ENCODE peak calls at places on chromosomes 2 and 18, in ten cellular contexts. D, K, U, E, N, Z, P, S, V and Q are unnamed samples. For H3K27me3, the result is how much of the 10 kb centered on the place peaks cover.

GRCh38 chr2:220779918-220780317 is 792.2 kb downstream of the EPHA4 start:
- DNase-seq in D (no peak), K (no peak), U (no peak), E (peak), N (no peak), Z (no peak), P (no peak), S (no peak), V (no peak), Q (no peak)

GRCh38 chr2:145017149-145017548 is 497.2 kb upstream of the ZEB2 start:
- DNase-seq in D (no peak), K (no peak), U (no peak), E (no peak), N (no peak), Z (no peak), P (no peak), S (no peak), V (no peak), Q (no peak)

GRCh38 chr2:55048925-55049793 is 1.1 kb downstream of the RTN4 start:
- DNase-seq in D (peak), K (peak), U (peak), E (peak), N (peak), Z (peak), P (peak), S (peak), V (peak), Q (peak)

GRCh38 chr2:26811791-26812454 is 26.1 kb downstream of the CENPA start:
- DNase-seq in D (no peak), K (peak), U (no peak), E (no peak), N (no peak), Z (no peak), P (no peak), S (no peak), V (no peak), Q (no peak)

GRCh38 chr2:238430781-238431180 is 4.1 kb downstream of the ASB1 start:
- DNase-seq in D (no peak), K (no peak), U (no peak), E (no peak), N (no peak), Z (no peak), P (no peak), S (no peak), V (no peak), Q (no peak)

GRCh38 chr2:203533696-203534471 is 1.2 kb downstream of the RAPH1 start:
- DNase-seq in D (peak), K (peak), U (no peak), E (peak), N (no peak), Z (no peak), P (no peak), S (no peak), V (peak), Q (no peak)

GRCh38 chr2:42196403-42197267 is 27.5 kb downstream of the EML4 start:
- DNase-seq in D (peak), K (peak), U (no peak), E (no peak), N (peak), Z (no peak), P (peak), S (no peak), V (peak), Q (no peak)

GRCh38 chr18:50128506-50129271 is 66.3 kb downstream of the MYO5B start:
- DNase-seq in D (peak), K (peak), U (no peak), E (no peak), N (peak), Z (no peak), P (no peak), S (no peak), V (no peak), Q (no peak)

GRCh38 chr18:72783517-72783916 is 84.3 kb downstream of the NETO1 start:
- DNase-seq in D (no peak), K (no peak), U (no peak), E (no peak), N (no peak), Z (no peak), P (no peak), S (no peak), V (no peak), Q (no peak)

GRCh38 chr2:41966920-41967319 is 80.9 kb upstream of the PKDCC start:
- DNase-seq in D (no peak), K (no peak), U (peak), E (no peak), N (no peak), Z (peak), P (no peak), S (peak), V (no peak), Q (no peak)

GRCh38 chr2:133377599-133377998 is 190.7 kb downstream of the NCKAP5 start:
- DNase-seq in D (no peak), K (peak), U (no peak), E (no peak), N (no peak), Z (no peak), P (no peak), S (no peak), V (no peak), Q (no peak)

GRCh38 chr2:224711859-224712258 is 4.3 kb downstream of the CCDC195 start:
- DNase-seq in D (no peak), K (no peak), U (no peak), E (no peak), N (no peak), Z (no peak), P (no peak), S (no peak), V (no peak), Q (no peak)

GRCh38 chr2:9991829-9992273 is 40.4 kb downstream of the GRHL1 start:
- DNase-seq in D (no peak), K (no peak), U (no peak), E (no peak), N (no peak), Z (no peak), P (no peak), S (no peak), V (no peak), Q (no peak)

GRCh38 chr2:75429036-75429435 is 131.7 kb downstream of the EVA1A start:
- DNase-seq in D (no peak), K (no peak), U (no peak), E (no peak), N (peak), Z (no peak), P (no peak), S (no peak), V (no peak), Q (no peak)

GRCh38 chr2:39728941-39729351 is 50.1 kb downstream of the THUMPD2 start:
- DNase-seq in D (peak), K (peak), U (peak), E (no peak), N (no peak), Z (peak), P (peak), S (no peak), V (peak), Q (no peak)

GRCh38 chr18:23828426-23828825 is 139.2 kb downstream of the LAMA3 start:
- DNase-seq in D (no peak), K (no peak), U (no peak), E (no peak), N (no peak), Z (peak), P (peak), S (no peak), V (peak), Q (peak)

GRCh38 chr2:138059967-138060635 is 95.8 kb downstream of the HNMT start:
- DNase-seq in D (no peak), K (no peak), U (no peak), E (no peak), N (peak), Z (peak), P (no peak), S (peak), V (no peak), Q (no peak)

GRCh38 chr2:20314562-20315521 is 35.8 kb downstream of the PUM2 start:
- DNase-seq in D (no peak), K (no peak), U (no peak), E (no peak), N (no peak), Z (no peak), P (no peak), S (no peak), V (no peak), Q (no peak)

GRCh38 chr2:157508676-157509075 is 64.8 kb upstream of the CYTIP start:
- DNase-seq in D (no peak), K (no peak), U (no peak), E (no peak), N (no peak), Z (peak), P (no peak), S (no peak), V (no peak), Q (no peak)

GRCh38 chr2:41136966-41137494 is 685.1 kb upstream of the SLC8A1 start:
- DNase-seq in D (no peak), K (no peak), U (no peak), E (no peak), N (no peak), Z (no peak), P (no peak), S (no peak), V (no peak), Q (no peak)

GRCh38 chr2:158600155-158600802 is 143.5 kb downstream of the PKP4 start:
- DNase-seq in D (no peak), K (no peak), U (no peak), E (peak), N (peak), Z (peak), P (no peak), S (peak), V (no peak), Q (no peak)

GRCh38 chr2:64770137-64770780 is 116.5 kb upstream of the SERTAD2 start:
- DNase-seq in D (no peak), K (no peak), U (no peak), E (no peak), N (no peak), Z (no peak), P (no peak), S (no peak), V (no peak), Q (no peak)

GRCh38 chr2:236793041-236794011 is 223.7 kb downstream of the ACKR3 start:
- DNase-seq in D (no peak), K (no peak), U (no peak), E (no peak), N (no peak), Z (no peak), P (no peak), S (no peak), V (peak), Q (no peak)

GRCh38 chr2:100011272-100011711 is 131.1 kb downstream of the AFF3 start:
- DNase-seq in D (no peak), K (no peak), U (no peak), E (peak), N (no peak), Z (no peak), P (no peak), S (no peak), V (no peak), Q (no peak)

GRCh38 chr18:23871410-23871809 is 143.1 kb upstream of the TTC39C start:
- DNase-seq in D (peak), K (peak), U (no peak), E (no peak), N (no peak), Z (no peak), P (no peak), S (no peak), V (peak), Q (peak)

GRCh38 chr18:35178260-35178659 is 62.6 kb upstream of the ZNF397 start:
- DNase-seq in D (no peak), K (no peak), U (no peak), E (no peak), N (no peak), Z (no peak), P (no peak), S (no peak), V (no peak), Q (no peak)

GRCh38 chr18:79634186-79634585 is 45.4 kb upstream of the CTDP1 start:
- DNase-seq in D (no peak), K (no peak), U (no peak), E (no peak), N (no peak), Z (no peak), P (no peak), S (peak), V (no peak), Q (no peak)

GRCh38 chr2:21020668-21021288 is 23.1 kb downstream of the APOB start:
- DNase-seq in D (no peak), K (no peak), U (no peak), E (no peak), N (no peak), Z (no peak), P (no peak), S (no peak), V (no peak), Q (no peak)

GRCh38 chr2:222756362-222756831 is 84.9 kb downstream of the MOGAT1 start:
- DNase-seq in D (no peak), K (peak), U (no peak), E (no peak), N (no peak), Z (peak), P (no peak), S (no peak), V (no peak), Q (no peak)

GRCh38 chr2:14994721-14995120 is 362.2 kb downstream of the LRATD1 start:
- DNase-seq in D (no peak), K (no peak), U (no peak), E (no peak), N (no peak), Z (no peak), P (no peak), S (no peak), V (no peak), Q (no peak)

GRCh38 chr2:214853906-214854305 is 44.4 kb upstream of the BARD1 start:
- DNase-seq in D (no peak), K (no peak), U (no peak), E (no peak), N (no peak), Z (no peak), P (no peak), S (no peak), V (no peak), Q (no peak)

GRCh38 chr18:80009661-80010550 is 21.5 kb upstream of the TXNL4A start:
- DNase-seq in D (no peak), K (no peak), U (no peak), E (peak), N (peak), Z (peak), P (peak), S (peak), V (no peak), Q (peak)

GRCh38 chr2:130869441-130870160 is 32.9 kb downstream of the ARHGEF4 start:
- DNase-seq in D (no peak), K (no peak), U (no peak), E (no peak), N (no peak), Z (no peak), P (no peak), S (peak), V (no peak), Q (no peak)

GRCh38 chr2:207163053-207163814 is 2.5 kb downstream of the KLF7 start:
- DNase-seq in D (no peak), K (no peak), U (no peak), E (peak), N (no peak), Z (peak), P (peak), S (no peak), V (no peak), Q (no peak)

GRCh38 chr18:60892855-60893254 is 440.4 kb upstream of the CDH20 start:
- DNase-seq in D (no peak), K (no peak), U (no peak), E (no peak), N (no peak), Z (peak), P (peak), S (no peak), V (no peak), Q (no peak)

GRCh38 chr2:9221223-9221622 is 14.6 kb downstream of the ASAP2 start:
- DNase-seq in D (no peak), K (no peak), U (no peak), E (no peak), N (no peak), Z (no peak), P (no peak), S (no peak), V (no peak), Q (peak)

GRCh38 chr2:26175716-26176615 is 3.1 kb downstream of the GAREM2 start:
- DNase-seq in D (peak), K (peak), U (no peak), E (no peak), N (no peak), Z (no peak), P (no peak), S (no peak), V (no peak), Q (no peak)

GRCh38 chr18:26618130-26618529 is 69.8 kb upstream of the KCTD1 start:
- DNase-seq in D (no peak), K (no peak), U (no peak), E (no peak), N (no peak), Z (no peak), P (no peak), S (no peak), V (no peak), Q (no peak)

GRCh38 chr2:62198237-62198633 is 2.3 kb downstream of the B3GNT2 start:
- DNase-seq in D (no peak), K (no peak), U (no peak), E (no peak), N (no peak), Z (no peak), P (no peak), S (no peak), V (no peak), Q (no peak)

GRCh38 chr18:60676807-60677206 is 304.2 kb upstream of the MC4R start:
- DNase-seq in D (peak), K (peak), U (no peak), E (no peak), N (no peak), Z (no peak), P (no peak), S (no peak), V (no peak), Q (no peak)

GRCh38 chr2:218988164-218988563 is 3.2 kb upstream of the FEV start:
- DNase-seq in D (no peak), K (no peak), U (no peak), E (no peak), N (no peak), Z (no peak), P (no peak), S (no peak), V (no peak), Q (no peak)
- H3K27me3 ChIP-seq in D (half or more), K (half or more), U (half or more), E (half or more), N (under half), Z (half or more), P (under half), S (half or more), V (half or more), Q (half or more)

GRCh38 chr18:47191956-47192355 is 15.8 kb upstream of the IER3IP1 start:
- DNase-seq in D (no peak), K (no peak), U (no peak), E (no peak), N (no peak), Z (peak), P (no peak), S (no peak), V (no peak), Q (no peak)
- TF ChIP-seq CTCF in D (no peak), K (no peak), U (no peak), E (no peak), N (no peak), Z (no peak), P (no peak), S (no peak), V (no peak), Q (no peak)

DNA sequence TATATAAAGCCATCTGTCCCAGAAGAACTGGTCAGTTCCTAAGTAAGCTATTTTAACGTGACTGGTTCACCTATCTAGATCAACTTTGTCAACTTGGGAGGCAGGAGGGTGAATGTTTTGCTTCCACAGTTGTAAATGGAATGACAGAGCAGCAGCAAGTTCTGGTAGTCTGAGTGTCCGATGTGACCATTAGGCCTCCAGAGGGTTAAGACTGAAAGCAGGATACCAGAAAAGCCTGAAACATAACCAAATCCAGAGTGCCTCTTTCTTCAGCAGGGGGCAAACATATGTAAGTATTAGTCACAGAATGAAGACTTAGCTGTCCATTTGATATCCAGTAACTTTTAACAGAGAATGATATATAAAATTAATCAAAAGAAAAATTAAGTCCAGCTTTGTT is 9.2 kb downstream of the HOXD3 start:
- DNase-seq in D (no peak), K (no peak), U (no peak), E (no peak), N (no peak), Z (no peak), P (no peak), S (no peak), V (no peak), Q (no peak)
- H3K27me3 ChIP-seq in D (half or more), K (half or more), U (half or more), E (half or more), N (under half), Z (half or more), P (under half), S (half or more), V (under half), Q (under half)

GRCh38 chr2:105769504-105769903 is 24.8 kb downstream of the NCK2 start:
- DNase-seq in D (no peak), K (peak), U (no peak), E (no peak), N (no peak), Z (no peak), P (no peak), S (no peak), V (no peak), Q (no peak)
- TF ChIP-seq CTCF in D (peak), K (peak), U (peak), E (no peak), N (no peak), Z (no peak), P (peak), S (no peak), V (peak), Q (no peak)